ENCODE peak calls at places on chromosome 20, in five cellular contexts. U is GM23338, M is astrocyte of the spinal cord, T is bronchial epithelial cell, H is AG04449. O is an unnamed sample.

GRCh38 chr20:31679357-31680285 is 41.9 kb downstream of the COX4I2 start:
- DNase-seq in T (no peak), U (no peak), H (no peak), M (no peak), O (no peak)

GRCh38 chr20:61997372-61997771 is 68.3 kb downstream of the TAF4 start:
- DNase-seq in T (no peak), H (no peak), M (no peak), U (no peak), O (no peak)

GRCh38 chr20:38169636-38170035 is 4.6 kb upstream of the TGM2 start:
- DNase-seq in U (no peak), M (no peak), H (no peak), T (no peak), O (no peak)

GRCh38 chr20:50286174-50286511 is 95.5 kb downstream of the CEBPB start:
- DNase-seq in T (no peak), M (no peak), H (no peak), U (no peak), O (no peak)

GRCh38 chr20:45959126-45959525 is 12.9 kb downstream of the ZNF335 start:
- DNase-seq in T (peak), H (no peak), U (no peak), M (no peak), O (no peak)

GRCh38 chr20:47662483-47663353 is 122.6 kb downstream of the SULF2 start:
- DNase-seq in T (no peak), U (no peak), M (no peak), H (no peak), O (no peak)

GRCh38 chr20:14801591-14802325 is 464.3 kb upstream of the FLRT3 start:
- DNase-seq in T (no peak), H (no peak), M (no peak), U (no peak), O (no peak)

GRCh38 chr20:51695574-51696303 is 72.5 kb downstream of the ATP9A start:
- DNase-seq in H (peak), M (peak), T (peak), U (no peak), O (no peak)

GRCh38 chr20:15236812-15237211 is 899.4 kb upstream of the FLRT3 start:
- DNase-seq in U (peak), H (no peak), M (peak), T (peak), O (no peak)

GRCh38 chr20:40962733-40963504 is 65.7 kb upstream of the TOP1 start:
- DNase-seq in H (no peak), U (peak), M (peak), T (peak), O (peak)

GRCh38 chr20:13990465-13990864 is at the start of gene SEL1L2:
- DNase-seq in U (peak), T (no peak), H (no peak), M (no peak), O (peak)

GRCh38 chr20:2742431-2742830 is 49.9 kb downstream of the EBF4 start:
- DNase-seq in H (no peak), T (no peak), U (no peak), M (no peak), O (no peak)

GRCh38 chr20:59701236-59701635 is 96.9 kb downstream of the PHACTR3 start:
- DNase-seq in H (no peak), U (no peak), M (no peak), T (no peak), O (peak)

GRCh38 chr20:24917797-24918578 is 31.1 kb upstream of the CST7 start:
- DNase-seq in U (peak), T (peak), M (peak), H (peak), O (peak)

GRCh38 chr20:26209171-26209941 is 512.7 kb upstream of the ZNF337 start:
- DNase-seq in U (peak), H (no peak), M (no peak), T (peak), O (peak)

GRCh38 chr20:34604980-34605788 is 46.7 kb downstream of the MAP1LC3A start:
- DNase-seq in T (no peak), U (no peak), M (peak), H (no peak), O (no peak)

GRCh38 chr20:58457083-58457680 is 58.0 kb downstream of the APCDD1L start:
- DNase-seq in M (peak), T (peak), H (peak), U (no peak), O (no peak)

GRCh38 chr20:4774209-4774608 is 52.5 kb downstream of the PRND start:
- DNase-seq in T (no peak), H (no peak), U (no peak), M (no peak), O (no peak)

GRCh38 chr20:39081255-39081654 is 119.1 kb downstream of the DHX35 start:
- DNase-seq in U (peak), M (peak), T (peak), H (peak), O (peak)

GRCh38 chr20:46213946-46214830 is 94.1 kb downstream of the CDH22 start:
- DNase-seq in U (no peak), T (no peak), M (no peak), H (no peak), O (no peak)

GRCh38 chr20:56504373-56505005 is 20.1 kb upstream of the FAM209A start:
- DNase-seq in U (peak), H (no peak), T (no peak), M (no peak), O (peak)
- TF ChIP-seq CTCF in U (peak), H (peak), T (peak), M (peak), O (peak)

GRCh38 chr20:17611290-17611539 is 41.3 kb downstream of the DSTN start:
- DNase-seq in U (no peak), M (no peak), H (no peak), T (no peak), O (no peak)
- TF ChIP-seq CTCF in U (no peak), M (peak), H (peak), T (no peak), O (no peak)

GRCh38 chr20:63432577-63433061 is 39.8 kb downstream of the KCNQ2 start:
- DNase-seq in U (no peak), H (no peak), M (no peak), T (no peak), O (no peak)
- TF ChIP-seq CTCF in U (no peak), H (no peak), M (no peak), T (no peak), O (no peak)

GRCh38 chr20:53580376-53581111 is 13.1 kb downstream of the ZNF217 start:
- DNase-seq in U (no peak), M (no peak), T (no peak), H (no peak), O (no peak)
- TF ChIP-seq CTCF in U (peak), M (no peak), T (no peak), H (no peak), O (peak)